ENCODE peak calls at places on chromosomes 12 and 14, in five cellular contexts. P is NCI-H1092, F is RPMI8226, L is heart right ventricle, Z is adipocyte. N is an unnamed sample.

GRCh38 chr12:124938606-124939427 is 24.4 kb upstream of the UBC start:
- DNase-seq in P (no peak), F (peak), L (peak), Z (peak), N (peak)

GRCh38 chr12:104109446-104110271 is 28.4 kb downstream of the NFYB start:
- DNase-seq in P (no peak), F (no peak), L (no peak), Z (peak), N (no peak)

GRCh38 chr14:76762617-76763361 is 1.5 kb downstream of the VASH1 start:
- DNase-seq in P (no peak), F (no peak), L (no peak), Z (peak), N (no peak)

GRCh38 chr12:2523881-2524561 is 270.7 kb upstream of the FKBP4 start:
- DNase-seq in P (no peak), F (no peak), L (no peak), Z (no peak), N (no peak)

GRCh38 chr12:7327913-7328312 is 24.0 kb downstream of the ACSM4 start:
- DNase-seq in P (no peak), F (no peak), L (no peak), Z (no peak), N (peak)

GRCh38 chr14:96804821-96805374 is 7.7 kb downstream of the VRK1 start:
- DNase-seq in P (no peak), F (no peak), L (no peak), Z (no peak), N (no peak)

GRCh38 chr14:76780875-76781647 is 19.8 kb downstream of the VASH1 start:
- DNase-seq in P (no peak), F (no peak), L (no peak), Z (no peak), N (no peak)

GRCh38 chr12:103198499-103198898 is 241.0 kb downstream of the ASCL1 start:
- DNase-seq in P (no peak), F (no peak), L (no peak), Z (no peak), N (no peak)

GRCh38 chr14:71086571-71086970 is 179.3 kb downstream of the PCNX1 start:
- DNase-seq in P (no peak), F (no peak), L (no peak), Z (no peak), N (no peak)

GRCh38 chr12:13661005-13661887 is 320.2 kb downstream of the GRIN2B start:
- DNase-seq in P (peak), F (peak), L (peak), Z (peak), N (peak)

GRCh38 chr12:51926718-51927117 is 19.4 kb downstream of the ACVRL1 start:
- DNase-seq in P (no peak), F (peak), L (no peak), Z (no peak), N (peak)

N was measured in AG10803.